ENCODE peak calls at places on chromosomes 12 and 14, in six cellular contexts. One of them, this sample, is unnamed.

GRCh38 chr12:1593232-1594044 is 943 bp downstream of the FBXL14 start:
- DNase-seq in tibial artery: no peak
- DNase-seq in fibroblast of the aortic adventitia: no peak
- DNase-seq in WTC11: peak
- DNase-seq in MM.1S: peak
- DNase-seq in fibroblast of mammary gland: no peak
- DNase-seq in this sample: peak

GRCh38 chr14:85481471-85481870 is 48.5 kb upstream of the FLRT2 start:
- DNase-seq in WTC11: no peak
- DNase-seq in fibroblast of mammary gland: no peak
- DNase-seq in tibial artery: no peak
- DNase-seq in fibroblast of the aortic adventitia: no peak
- DNase-seq in MM.1S: no peak
- DNase-seq in this sample: no peak

GRCh38 chr12:9692909-9693308 is 23.4 kb downstream of the CLEC2D start:
- DNase-seq in fibroblast of the aortic adventitia: peak
- DNase-seq in tibial artery: no peak
- DNase-seq in MM.1S: no peak
- DNase-seq in fibroblast of mammary gland: peak
- DNase-seq in WTC11: no peak
- DNase-seq in this sample: no peak

GRCh38 chr12:64120568-64120967 is 101.5 kb downstream of the KICS2 start:
- DNase-seq in fibroblast of the aortic adventitia: no peak
- DNase-seq in fibroblast of mammary gland: no peak
- DNase-seq in WTC11: no peak
- DNase-seq in tibial artery: no peak
- DNase-seq in MM.1S: no peak
- DNase-seq in this sample: no peak

GRCh38 chr12:119016715-119017114 is 35.4 kb downstream of the SRRM4 start:
- DNase-seq in fibroblast of the aortic adventitia: no peak
- DNase-seq in tibial artery: no peak
- DNase-seq in MM.1S: no peak
- DNase-seq in WTC11: no peak
- DNase-seq in fibroblast of mammary gland: no peak
- DNase-seq in this sample: no peak

GRCh38 chr14:101503431-101504095 is 57.7 kb upstream of the DIO3 start:
- DNase-seq in fibroblast of the aortic adventitia: no peak
- DNase-seq in tibial artery: no peak
- DNase-seq in MM.1S: no peak
- DNase-seq in WTC11: peak
- DNase-seq in fibroblast of mammary gland: no peak
- DNase-seq in this sample: no peak

GRCh38 chr12:48185181-48185919 is 1.9 kb downstream of the CCDC184 start:
- DNase-seq in fibroblast of the aortic adventitia: no peak
- DNase-seq in WTC11: peak
- DNase-seq in tibial artery: no peak
- DNase-seq in MM.1S: no peak
- DNase-seq in fibroblast of mammary gland: no peak
- DNase-seq in this sample: no peak

GRCh38 chr12:64082866-64083268 is 139.2 kb downstream of the KICS2 start:
- DNase-seq in fibroblast of mammary gland: no peak
- DNase-seq in WTC11: no peak
- DNase-seq in tibial artery: no peak
- DNase-seq in MM.1S: no peak
- DNase-seq in fibroblast of the aortic adventitia: no peak
- DNase-seq in this sample: no peak

GRCh38 chr12:28568083-28568482 is 377.8 kb downstream of the CCDC91 start:
- DNase-seq in MM.1S: no peak
- DNase-seq in WTC11: no peak
- DNase-seq in tibial artery: peak
- DNase-seq in fibroblast of mammary gland: peak
- DNase-seq in fibroblast of the aortic adventitia: peak
- DNase-seq in this sample: no peak

GRCh38 chr14:100131181-100131580 is 28.3 kb downstream of the DEGS2 start:
- DNase-seq in fibroblast of mammary gland: no peak
- DNase-seq in tibial artery: no peak
- DNase-seq in fibroblast of the aortic adventitia: no peak
- DNase-seq in MM.1S: no peak
- DNase-seq in WTC11: peak
- DNase-seq in this sample: peak

GRCh38 chr12:124078800-124079199 is 105.8 kb downstream of the ZNF664 start:
- DNase-seq in WTC11: no peak
- DNase-seq in MM.1S: no peak
- DNase-seq in fibroblast of mammary gland: no peak
- DNase-seq in fibroblast of the aortic adventitia: no peak
- DNase-seq in tibial artery: no peak
- DNase-seq in this sample: no peak

DNA sequence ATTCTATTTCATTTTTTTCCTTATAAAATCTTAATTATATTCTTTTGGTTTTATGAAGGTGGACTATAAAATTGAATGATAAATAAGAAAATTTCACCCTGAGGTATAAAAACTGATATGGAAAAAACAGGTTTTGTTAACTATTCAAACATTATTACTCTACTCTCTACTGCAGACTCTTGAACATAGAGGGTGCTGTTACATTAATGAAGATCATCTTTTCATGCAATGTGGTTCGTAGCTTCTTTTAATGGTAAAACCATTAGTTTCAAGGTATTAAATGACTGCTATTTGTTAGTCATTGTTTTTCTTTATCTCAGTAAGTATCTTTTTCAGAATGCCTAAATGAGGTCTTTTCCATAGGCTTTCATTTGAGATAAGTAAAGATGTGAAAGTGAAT is 510.4 kb downstream of the SLC16A7 start:
- DNase-seq in fibroblast of mammary gland: peak
- DNase-seq in tibial artery: no peak
- DNase-seq in fibroblast of the aortic adventitia: peak
- DNase-seq in MM.1S: no peak
- DNase-seq in WTC11: no peak
- DNase-seq in this sample: no peak
- TF ChIP-seq CTCF in fibroblast of mammary gland: peak
- TF ChIP-seq CTCF in tibial artery: no peak
- TF ChIP-seq CTCF in fibroblast of the aortic adventitia: peak
- TF ChIP-seq CTCF in MM.1S: peak
- TF ChIP-seq CTCF in WTC11: no peak
- TF ChIP-seq CTCF in this sample: no peak

GRCh38 chr14:29463727-29464370 is 463.8 kb downstream of the PRKD1 start:
- DNase-seq in WTC11: no peak
- DNase-seq in fibroblast of the aortic adventitia: peak
- DNase-seq in fibroblast of mammary gland: peak
- DNase-seq in MM.1S: no peak
- DNase-seq in tibial artery: no peak
- DNase-seq in this sample: no peak
- TF ChIP-seq CTCF in WTC11: no peak
- TF ChIP-seq CTCF in fibroblast of the aortic adventitia: peak
- TF ChIP-seq CTCF in fibroblast of mammary gland: peak
- TF ChIP-seq CTCF in MM.1S: no peak
- TF ChIP-seq CTCF in tibial artery: no peak
- TF ChIP-seq CTCF in this sample: no peak

GRCh38 chr14:70254476-70254961 is 65.8 kb upstream of the SLC8A3 start:
- DNase-seq in fibroblast of mammary gland: peak
- DNase-seq in WTC11: peak
- DNase-seq in tibial artery: no peak
- DNase-seq in MM.1S: peak
- DNase-seq in fibroblast of the aortic adventitia: no peak
- DNase-seq in this sample: peak

GRCh38 chr14:70259420-70259819 is 70.7 kb upstream of the SLC8A3 start:
- DNase-seq in MM.1S: no peak
- DNase-seq in fibroblast of mammary gland: no peak
- DNase-seq in tibial artery: no peak
- DNase-seq in fibroblast of the aortic adventitia: no peak
- DNase-seq in WTC11: no peak
- DNase-seq in this sample: no peak

DNA sequence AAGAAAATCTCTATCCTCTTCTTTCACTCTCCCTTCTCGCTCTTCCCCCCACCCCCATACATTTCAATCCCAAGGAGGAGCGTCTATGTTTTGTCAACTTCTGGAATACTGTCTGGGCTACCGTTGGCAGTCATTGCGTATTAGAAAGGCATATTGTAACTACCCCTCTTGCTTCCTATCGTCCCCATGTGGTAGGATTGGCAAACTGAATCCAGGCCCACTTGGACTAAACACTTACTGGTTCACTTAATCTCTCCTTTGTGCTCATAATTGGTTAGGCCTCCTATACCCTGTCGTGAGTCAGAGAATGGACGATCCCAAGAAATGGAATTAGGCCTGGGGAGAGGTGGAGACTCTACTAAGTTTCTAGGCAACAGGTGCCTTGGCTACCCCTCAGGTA is 68.8 kb upstream of the SLC8A3 start:
- DNase-seq in fibroblast of the aortic adventitia: no peak
- DNase-seq in fibroblast of mammary gland: peak
- DNase-seq in MM.1S: peak
- DNase-seq in WTC11: peak
- DNase-seq in tibial artery: no peak
- DNase-seq in this sample: peak
- TF ChIP-seq CTCF in fibroblast of the aortic adventitia: no peak
- TF ChIP-seq CTCF in fibroblast of mammary gland: peak
- TF ChIP-seq CTCF in MM.1S: peak
- TF ChIP-seq CTCF in WTC11: peak
- TF ChIP-seq CTCF in tibial artery: no peak
- TF ChIP-seq CTCF in this sample: peak

DNA sequence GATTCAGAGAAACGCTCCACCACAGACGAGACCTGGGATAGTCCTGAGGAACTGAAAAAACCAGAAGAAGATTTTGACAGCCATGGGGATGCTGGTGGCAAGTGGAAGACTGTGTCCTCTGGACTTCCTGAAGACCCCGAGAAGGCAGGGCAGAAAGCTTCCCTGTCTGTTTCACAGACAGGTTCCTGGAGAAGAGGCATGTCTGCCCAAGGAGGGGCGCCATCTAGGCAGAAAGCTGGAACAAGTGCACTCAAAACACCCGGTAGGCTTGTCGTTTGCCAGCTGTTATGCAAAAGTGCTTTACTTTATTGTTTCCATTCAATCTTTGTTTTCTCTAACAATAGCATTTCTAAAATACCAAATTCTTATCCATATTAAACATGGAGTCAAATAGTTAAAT is 287.3 kb downstream of the NAV3 start:
- DNase-seq in WTC11: peak
- DNase-seq in MM.1S: no peak
- DNase-seq in fibroblast of the aortic adventitia: no peak
- DNase-seq in tibial artery: no peak
- DNase-seq in fibroblast of mammary gland: no peak
- DNase-seq in this sample: peak
- TF ChIP-seq CTCF in WTC11: no peak
- TF ChIP-seq CTCF in MM.1S: no peak
- TF ChIP-seq CTCF in fibroblast of the aortic adventitia: no peak
- TF ChIP-seq CTCF in tibial artery: no peak
- TF ChIP-seq CTCF in fibroblast of mammary gland: peak
- TF ChIP-seq CTCF in this sample: no peak

This sample was measured in Calu3.